ENCODE peak calls at places on chromosomes 13 and 19, in four cellular contexts. A is NCI-H446, O is C1 segment of cervical spinal cord, Z is glutamatergic neuron. Y is an unnamed sample.

GRCh38 chr13:98216135-98216565 is 39.1 kb upstream of the RNF113B start:
- DNase-seq in A (no peak), O (no peak), Z (no peak), Y (no peak)

GRCh38 chr19:34337747-34338146 is 27.2 kb upstream of the GPI start:
- DNase-seq in A (peak), O (no peak), Z (no peak), Y (no peak)

GRCh38 chr19:11538232-11539036 is at the start of gene CNN1:
- DNase-seq in A (no peak), O (no peak), Z (peak), Y (no peak)

GRCh38 chr19:58150328-58150921 is at the start of gene ZNF329:
- DNase-seq in A (peak), O (peak), Z (peak), Y (peak)

GRCh38 chr19:48351341-48351752 is 12.4 kb downstream of the TMEM143 start:
- DNase-seq in A (peak), O (no peak), Z (peak), Y (peak)

GRCh38 chr13:48214519-48215121 is 18.4 kb upstream of the ITM2B start:
- DNase-seq in A (no peak), O (no peak), Z (no peak), Y (no peak)

GRCh38 chr13:21034602-21035190 is 26.7 kb downstream of the LATS2 start:
- DNase-seq in A (no peak), O (no peak), Z (no peak), Y (no peak)

GRCh38 chr13:47092202-47092601 is 195.3 kb upstream of the HTR2A start:
- DNase-seq in A (no peak), O (no peak), Z (no peak), Y (no peak)

GRCh38 chr13:44231786-44232516 is 141.7 kb upstream of the SERP2 start:
- DNase-seq in A (no peak), O (no peak), Z (no peak), Y (no peak)

GRCh38 chr13:75129331-75129730 is 352.6 kb downstream of the TBC1D4 start:
- DNase-seq in A (no peak), O (no peak), Z (no peak), Y (no peak)

GRCh38 chr13:48491423-48492122 is 41.3 kb downstream of the RCBTB2 start:
- DNase-seq in A (no peak), O (no peak), Z (no peak), Y (no peak)

GRCh38 chr13:52723181-52723580 is 16.4 kb downstream of the CNMD start:
- DNase-seq in A (no peak), O (no peak), Z (no peak), Y (no peak)

GRCh38 chr13:91045351-91046034 is 302.0 kb upstream of the MIR17HG start:
- DNase-seq in A (no peak), O (no peak), Z (no peak), Y (no peak)

GRCh38 chr13:71218960-71219359 is 648.0 kb downstream of the DACH1 start:
- DNase-seq in A (no peak), O (no peak), Z (no peak), Y (no peak)

GRCh38 chr19:49978324-49978723 is 17.4 kb upstream of the SIGLEC11 start:
- DNase-seq in A (no peak), O (no peak), Z (no peak), Y (no peak)

GRCh38 chr19:41670755-41671154 is 17.3 kb downstream of the CEACAM7 start:
- DNase-seq in A (no peak), O (no peak), Z (no peak), Y (no peak)

GRCh38 chr19:53844849-53845246 is 20.7 kb upstream of the NLRP12 start:
- DNase-seq in A (no peak), O (no peak), Z (no peak), Y (no peak)

GRCh38 chr13:98458431-98458830 is 118.5 kb downstream of the STK24 start:
- DNase-seq in A (no peak), O (no peak), Z (no peak), Y (no peak)

GRCh38 chr13:51758691-51759090 is 45.3 kb downstream of the DHRS12 start:
- DNase-seq in A (no peak), O (no peak), Z (no peak), Y (no peak)

GRCh38 chr13:110415669-110416068 is 108.6 kb downstream of the COL4A2 start:
- DNase-seq in A (no peak), O (no peak), Z (no peak), Y (no peak)

GRCh38 chr13:93529961-93530360 is 303.4 kb downstream of the GPC6 start:
- DNase-seq in A (no peak), O (no peak), Z (no peak), Y (no peak)

GRCh38 chr19:18750295-18750970 is 40.7 kb downstream of the COMP start:
- DNase-seq in A (no peak), O (no peak), Z (no peak), Y (no peak)

GRCh38 chr13:23618341-23618740 is 48.1 kb downstream of the TNFRSF19 start:
- DNase-seq in A (no peak), O (no peak), Z (no peak), Y (no peak)

GRCh38 chr13:34577051-34577450 is 365.0 kb upstream of the NBEA start:
- DNase-seq in A (no peak), O (no peak), Z (no peak), Y (no peak)

GRCh38 chr19:16949496-16950023 is 60.8 kb downstream of the F2RL3 start:
- DNase-seq in A (no peak), O (no peak), Z (no peak), Y (no peak)

GRCh38 chr19:39679791-39680168 is 24.1 kb downstream of the LGALS16 start:
- DNase-seq in A (no peak), O (no peak), Z (no peak), Y (no peak)

GRCh38 chr19:38389101-38389925 is 816 bp downstream of the SPRED3 start:
- DNase-seq in A (no peak), O (no peak), Z (peak), Y (no peak)

GRCh38 chr13:95325485-95325884 is 24.2 kb upstream of the ABCC4 start:
- DNase-seq in A (no peak), O (no peak), Z (no peak), Y (no peak)

GRCh38 chr13:40563350-40564125 is 102.9 kb downstream of the FOXO1 start:
- DNase-seq in A (no peak), O (no peak), Z (no peak), Y (no peak)

GRCh38 chr19:2887391-2887914 is 13.3 kb upstream of the ZNF57 start:
- DNase-seq in A (peak), O (peak), Z (no peak), Y (no peak)

GRCh38 chr19:46162731-46163130 is 14.7 kb downstream of the IGFL2 start:
- DNase-seq in A (no peak), O (no peak), Z (no peak), Y (no peak)

GRCh38 chr13:45658586-45659235 is 43.2 kb upstream of the ERICH6B start:
- DNase-seq in A (no peak), O (no peak), Z (no peak), Y (no peak)

GRCh38 chr19:11649941-11650340 is 52.7 kb downstream of the ZNF627 start:
- DNase-seq in A (no peak), O (no peak), Z (no peak), Y (no peak)

GRCh38 chr13:109715902-109716301 is 70.5 kb downstream of the IRS2 start:
- DNase-seq in A (no peak), O (no peak), Z (no peak), Y (no peak)

GRCh38 chr19:10294368-10294697 is 4.6 kb downstream of the ICAM5 start:
- DNase-seq in A (no peak), O (no peak), Z (peak), Y (no peak)

GRCh38 chr13:107581009-107581408 is 634.3 kb downstream of the LIG4 start:
- DNase-seq in A (no peak), O (no peak), Z (no peak), Y (no peak)

GRCh38 chr13:51645154-51645650 is 60.9 kb downstream of the WDFY2 start:
- DNase-seq in A (no peak), O (no peak), Z (no peak), Y (no peak)

GRCh38 chr13:48715977-48716376 is 62.2 kb downstream of the CYSLTR2 start:
- DNase-seq in A (no peak), O (no peak), Z (no peak), Y (no peak)

GRCh38 chr19:10503002-10503789 is at the start of gene KEAP1:
- DNase-seq in A (no peak), O (peak), Z (peak), Y (peak)

Y was measured in activated CD4-positive, alpha-beta T cell treated with anti-CD3 and anti-CD28 coated beads for 24 hours.